ENCODE peak calls at places on chromosomes 6 and 20, in eight cellular contexts. K is left lung; E is retinal pigment epithelial cell; Z is CD4-positive, alpha-beta T cell; L is mucosa of descending colon; H is psoas muscle; M is coronary artery; Q is lower leg skin. X is an unnamed sample.

GRCh38 chr6:48476257-48476656 is 365.3 kb upstream of the PTCHD4 start:
- DNase-seq in K (no peak), E (no peak), Z (no peak), L (no peak), H (no peak), M (no peak), Q (no peak), X (no peak)

GRCh38 chr20:37336369-37337207 is 9.4 kb upstream of the SRC start:
- DNase-seq in K (peak; percentile 80), E (no peak), Z (no peak), L (peak; percentile 75), H (peak; percentile 74), M (no peak), Q (peak; percentile 62), X (peak; percentile 87)

GRCh38 chr20:4534315-4534714 is 187.4 kb upstream of the PRND start:
- DNase-seq in K (no peak), E (no peak), Z (no peak), L (no peak), H (no peak), M (no peak), Q (no peak), X (no peak)

GRCh38 chr6:6518627-6519026 is 69.9 kb upstream of the LY86 start:
- DNase-seq in K (no peak), E (no peak), Z (no peak), L (no peak), H (no peak), M (no peak), Q (no peak), X (no peak)

GRCh38 chr6:12719017-12719416 is 2.5 kb downstream of the PHACTR1 start:
- DNase-seq in K (no peak), E (no peak), Z (no peak), L (no peak), H (no peak), M (no peak), Q (no peak), X (no peak)

GRCh38 chr6:131063764-131064272 is 773 bp upstream of the EPB41L2 start:
- DNase-seq in K (peak; percentile 39), E (no peak), Z (no peak), L (no peak), H (no peak), M (no peak), Q (no peak), X (peak; percentile 12)

GRCh38 chr6:69164564-69165252 is 529.6 kb downstream of the ADGRB3 start:
- DNase-seq in K (no peak), E (no peak), Z (no peak), L (no peak), H (no peak), M (no peak), Q (no peak), X (no peak)

GRCh38 chr6:49462599-49462926 is 490 bp downstream of the MMUT start:
- DNase-seq in K (no peak), E (no peak), Z (no peak), L (no peak), H (no peak), M (no peak), Q (no peak), X (no peak)

GRCh38 chr6:3396503-3397180 is 60.2 kb downstream of the SLC22A23 start:
- DNase-seq in K (no peak), E (no peak), Z (no peak), L (no peak), H (no peak), M (no peak), Q (no peak), X (no peak)

GRCh38 chr6:130982060-130982459 is 81.0 kb downstream of the EPB41L2 start:
- DNase-seq in K (no peak), E (no peak), Z (no peak), L (no peak), H (no peak), M (no peak), Q (no peak), X (no peak)

GRCh38 chr20:12928358-12928754 is 80.4 kb upstream of the SPTLC3 start:
- DNase-seq in K (no peak), E (no peak), Z (no peak), L (no peak), H (no peak), M (no peak), Q (no peak), X (no peak)

GRCh38 chr6:37033255-37033654 is 27.8 kb downstream of the FGD2 start:
- DNase-seq in K (no peak), E (no peak), Z (no peak), L (peak; percentile 39), H (no peak), M (no peak), Q (no peak), X (peak; percentile 91)

GRCh38 chr20:21820045-21820444 is 114.6 kb downstream of the PAX1 start:
- DNase-seq in K (no peak), E (no peak), Z (no peak), L (no peak), H (no peak), M (no peak), Q (no peak), X (no peak)

GRCh38 chr6:37502703-37503485 is 3.2 kb upstream of the CCDC167 start:
- DNase-seq in K (no peak), E (no peak), Z (peak; percentile 85), L (no peak), H (no peak), M (no peak), Q (no peak), X (peak; percentile 64)

GRCh38 chr20:25486377-25486776 is 78.9 kb downstream of the GINS1 start:
- DNase-seq in K (no peak), E (no peak), Z (no peak), L (no peak), H (no peak), M (no peak), Q (no peak), X (peak; percentile 16)

GRCh38 chr6:54655162-54655561 is 191.4 kb upstream of the FAM83B start:
- DNase-seq in K (no peak), E (no peak), Z (no peak), L (no peak), H (no peak), M (no peak), Q (no peak), X (no peak)

GRCh38 chr6:40352006-40352405 is 235.2 kb downstream of the LRFN2 start:
- DNase-seq in K (no peak), E (no peak), Z (no peak), L (no peak), H (no peak), M (peak; percentile 21), Q (no peak), X (no peak)
- TF ChIP-seq CTCF in K (no peak), E (no peak), Z (no peak), L (no peak), H (no peak), M (no peak), Q (no peak), X (no peak)

GRCh38 chr20:35561268-35561667 is 19.4 kb downstream of the ERGIC3 start:
- DNase-seq in K (no peak), E (peak; percentile 21), Z (no peak), L (no peak), H (peak; percentile 47), M (no peak), Q (no peak), X (peak; percentile 26)
- TF ChIP-seq CTCF in K (no peak), E (peak; percentile 64), Z (no peak), L (no peak), H (no peak), M (no peak), Q (no peak), X (no peak)

GRCh38 chr20:3409417-3409816 is 1.9 kb upstream of the DNAAF9 start:
- DNase-seq in K (no peak), E (no peak), Z (no peak), L (no peak), H (no peak), M (no peak), Q (no peak), X (no peak)

GRCh38 chr20:3405696-3406358 is 1.6 kb downstream of the DNAAF9 start:
- DNase-seq in K (no peak), E (no peak), Z (no peak), L (no peak), H (no peak), M (no peak), Q (no peak), X (no peak)

GRCh38 chr20:3406481-3407425 is 716 bp downstream of the DNAAF9 start:
- DNase-seq in K (peak; percentile 56), E (no peak), Z (no peak), L (no peak), H (peak; percentile 75), M (no peak), Q (peak; percentile 43), X (peak; percentile 20)

GRCh38 chr20:3408251-3408637 is 775 bp upstream of the DNAAF9 start:
- DNase-seq in K (no peak), E (no peak), Z (no peak), L (no peak), H (no peak), M (no peak), Q (no peak), X (no peak)

DNA sequence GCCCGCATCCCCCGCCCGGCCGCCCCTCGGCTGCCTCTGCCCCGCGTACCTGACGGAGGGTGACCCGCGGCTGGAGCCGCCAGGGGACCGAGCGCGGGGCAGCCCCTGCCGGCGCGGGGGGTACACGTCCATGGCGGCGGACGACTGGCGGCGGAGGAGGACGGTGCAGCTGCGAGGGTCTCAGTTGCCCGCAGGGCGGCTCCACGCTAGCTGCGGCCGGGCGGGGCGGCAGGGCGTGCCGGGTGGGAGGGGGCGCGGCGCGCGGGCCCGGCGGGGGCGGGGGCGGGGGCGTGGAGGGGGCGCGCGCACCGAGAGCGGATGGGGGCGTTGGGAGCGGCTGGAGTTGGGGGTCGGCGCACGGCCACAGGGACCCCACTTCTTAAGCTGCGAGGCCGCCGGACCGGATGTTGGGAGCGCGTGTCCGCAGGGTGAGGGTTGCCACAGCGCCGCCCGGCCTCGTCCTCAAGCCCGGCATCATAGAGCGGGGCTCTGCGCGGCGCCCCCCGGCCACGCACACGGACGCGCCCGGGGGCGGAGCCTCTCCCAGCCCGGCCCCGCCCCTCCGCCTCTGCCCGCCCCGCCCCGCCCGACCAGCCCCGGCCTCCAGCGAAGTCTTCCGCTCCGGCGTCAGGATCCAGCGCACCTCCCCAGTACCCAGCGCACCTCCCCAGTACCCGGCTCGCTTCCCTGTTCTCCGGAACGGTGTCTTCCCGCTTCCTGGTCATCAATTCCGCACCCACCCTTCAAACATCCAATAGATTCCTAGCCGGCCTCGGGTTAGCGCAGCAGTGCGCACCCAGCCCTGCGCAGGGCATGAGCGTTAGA is at the start of gene DNAAF9:
- DNase-seq in K (peak; percentile 83), E (no peak), Z (peak; percentile 60), L (peak; percentile 82), H (peak; percentile 87), M (peak; percentile 86), Q (peak; percentile 70), X (peak; percentile 67)
- TF ChIP-seq CTCF in K (peak; percentile 15), E (no peak), Z (peak; percentile 32), L (no peak), H (peak; percentile 42), M (no peak), Q (no peak), X (peak; percentile 48)

GRCh38 chr6:76881414-76881813 is 581.9 kb downstream of the HTR1B start:
- DNase-seq in K (no peak), E (no peak), Z (no peak), L (no peak), H (no peak), M (no peak), Q (no peak), X (no peak)

GRCh38 chr6:76876922-76877553 is 586.3 kb downstream of the HTR1B start:
- DNase-seq in K (no peak), E (no peak), Z (no peak), L (no peak), H (no peak), M (no peak), Q (no peak), X (no peak)
- TF ChIP-seq CTCF in K (no peak), E (peak; percentile 52), Z (no peak), L (no peak), H (no peak), M (no peak), Q (no peak), X (no peak)

GRCh38 chr6:167846997-167847606 is 20.4 kb downstream of the AFDN start:
- DNase-seq in K (no peak), E (no peak), Z (no peak), L (no peak), H (no peak), M (no peak), Q (no peak), X (no peak)
- TF ChIP-seq CTCF in K (no peak), E (no peak), Z (no peak), L (no peak), H (no peak), M (no peak), Q (no peak), X (no peak)